ENCODE peak calls at places on chromosomes 3 and 15, in eight cellular contexts. G is activated naive CD8-positive, alpha-beta T cell treated with anti-CD3 and anti-CD28 coated beads, Interleukin-2, amount 50 U/mL, for 24 hours; K is EL; P is HFFc6; L is fibroblast of the conjunctiva; D is iPS-NIHi11; V is fibroblast of pulmonary artery; W is heart left ventricle. R is an unnamed sample.

GRCh38 chr3:124660606-124661005 is 69.6 kb upstream of the UMPS start:
- DNase-seq in G (no peak), K (no peak), P (no peak), L (no peak), D (no peak), V (no peak), W (no peak), R (no peak)

GRCh38 chr15:30794388-30794787 is 109.3 kb upstream of the FAN1 start:
- DNase-seq in G (no peak), K (no peak), P (no peak), L (no peak), D (no peak), V (no peak), W (no peak), R (no peak)

GRCh38 chr3:111338059-111338698 is 203.8 kb upstream of the CD96 start:
- DNase-seq in G (peak; percentile 47), K (peak; percentile 82), P (peak; percentile 78), L (peak; percentile 72), D (peak; percentile 68), V (peak; percentile 89), W (no peak), R (peak; percentile 78)

GRCh38 chr3:48595526-48596121 is 495 bp upstream of the COL7A1 start:
- DNase-seq in G (no peak), K (peak; percentile 97), P (peak; percentile 97), L (peak; percentile 64), D (peak; percentile 79), V (peak; percentile 53), W (peak; percentile 64), R (peak; percentile 97)

GRCh38 chr3:52038227-52038626 is 18.1 kb downstream of the DUSP7 start:
- DNase-seq in G (no peak), K (no peak), P (no peak), L (no peak), D (no peak), V (no peak), W (no peak), R (no peak)

GRCh38 chr3:105835606-105836005 is 33.2 kb downstream of the CBLB start:
- DNase-seq in G (no peak), K (no peak), P (no peak), L (no peak), D (no peak), V (no peak), W (no peak), R (no peak)

GRCh38 chr3:17394541-17395179 is 347.8 kb downstream of the TBC1D5 start:
- DNase-seq in G (no peak), K (no peak), P (no peak), L (no peak), D (no peak), V (no peak), W (no peak), R (no peak)

GRCh38 chr3:30708472-30708871 is 102.1 kb downstream of the TGFBR2 start:
- DNase-seq in G (no peak), K (no peak), P (no peak), L (no peak), D (no peak), V (no peak), W (no peak), R (no peak)

GRCh38 chr15:90419738-90420487 is 31.9 kb downstream of the IQGAP1 start:
- DNase-seq in G (peak; percentile 27), K (peak; percentile 91), P (peak; percentile 86), L (peak; percentile 73), D (no peak), V (peak; percentile 77), W (no peak), R (peak; percentile 90)

GRCh38 chr15:66076591-66077319 is 176.8 kb downstream of the MEGF11 start:
- DNase-seq in G (no peak), K (no peak), P (no peak), L (no peak), D (no peak), V (no peak), W (no peak), R (no peak)

GRCh38 chr3:174465177-174465576 is 394.0 kb upstream of the NAALADL2 start:
- DNase-seq in G (no peak), K (no peak), P (no peak), L (no peak), D (no peak), V (no peak), W (no peak), R (no peak)

GRCh38 chr15:52728899-52729298 is 49.7 kb upstream of the ATOSA start:
- DNase-seq in G (no peak), K (peak; percentile 53), P (peak; percentile 89), L (no peak), D (no peak), V (peak; percentile 47), W (no peak), R (peak; percentile 80)

GRCh38 chr3:49556500-49557275 is 2.4 kb downstream of the BSN start:
- DNase-seq in G (no peak), K (no peak), P (no peak), L (no peak), D (no peak), V (no peak), W (no peak), R (no peak)

GRCh38 chr15:78620021-78620838 is 566 bp downstream of the CHRNA3 start:
- DNase-seq in G (no peak), K (no peak), P (no peak), L (no peak), D (peak; percentile 79), V (no peak), W (no peak), R (peak; percentile 13)

GRCh38 chr3:32421185-32421584 is 29.5 kb downstream of the CMTM7 start:
- DNase-seq in G (no peak), K (no peak), P (no peak), L (no peak), D (no peak), V (no peak), W (no peak), R (no peak)

GRCh38 chr15:68431792-68432401 is at the start of gene ITGA11:
- DNase-seq in G (no peak), K (peak; percentile 68), P (no peak), L (no peak), D (peak; percentile 94), V (peak; percentile 59), W (peak; percentile 82), R (peak; percentile 87)

GRCh38 chr15:68548375-68548774 is 30.4 kb upstream of the CORO2B start:
- DNase-seq in G (no peak), K (no peak), P (no peak), L (no peak), D (no peak), V (no peak), W (no peak), R (no peak)

GRCh38 chr3:62875103-62876002 is at the start of gene CADPS:
- DNase-seq in G (no peak), K (no peak), P (no peak), L (no peak), D (peak; percentile 17), V (no peak), W (peak; percentile 34), R (peak; percentile 78)

GRCh38 chr3:46489406-46489805 is 8.4 kb upstream of the RTP3 start:
- DNase-seq in G (no peak), K (no peak), P (no peak), L (no peak), D (no peak), V (no peak), W (no peak), R (no peak)

GRCh38 chr3:161163297-161163696 is 57.8 kb upstream of the NMD3 start:
- DNase-seq in G (no peak), K (peak; percentile 95), P (peak; percentile 70), L (peak; percentile 73), D (no peak), V (peak; percentile 93), W (no peak), R (peak; percentile 87)

GRCh38 chr3:141384575-141384974 is 16.3 kb downstream of the ZBTB38 start:
- DNase-seq in G (no peak), K (no peak), P (no peak), L (no peak), D (no peak), V (no peak), W (no peak), R (no peak)

GRCh38 chr3:9473496-9473895 is 76.1 kb downstream of the SETD5 start:
- DNase-seq in G (no peak), K (no peak), P (no peak), L (no peak), D (no peak), V (no peak), W (no peak), R (peak; percentile 15)

GRCh38 chr3:72627276-72627675 is 221.0 kb downstream of the SHQ1 start:
- DNase-seq in G (no peak), K (no peak), P (no peak), L (no peak), D (no peak), V (no peak), W (no peak), R (no peak)

GRCh38 chr15:32838338-32838737 is 120.5 kb downstream of the GREM1 start:
- DNase-seq in G (no peak), K (no peak), P (no peak), L (no peak), D (no peak), V (no peak), W (no peak), R (peak; percentile 42)

GRCh38 chr15:77527164-77527778 is 105.4 kb downstream of the LINGO1 start:
- DNase-seq in G (no peak), K (peak; percentile 62), P (no peak), L (no peak), D (peak; percentile 73), V (peak; percentile 55), W (peak; percentile 45), R (no peak)

R was measured in GM23248.